ENCODE peak calls at places on chromosome 10, in four cellular contexts. Y is psoas muscle, Q is Caco-2, B is fibroblast of the aortic adventitia. Z is an unnamed sample.

GRCh38 chr10:121324678-121325213 is 273.5 kb downstream of the FGFR2 start:
- DNase-seq in Y (no peak), Q (peak), B (no peak), Z (peak)

GRCh38 chr10:80283536-80284199 is 5.8 kb downstream of the MAT1A start:
- DNase-seq in Y (no peak), Q (no peak), B (no peak), Z (no peak)

GRCh38 chr10:117619200-117619599 is 76.7 kb downstream of the EMX2 start:
- DNase-seq in Y (no peak), Q (no peak), B (no peak), Z (no peak)

GRCh38 chr10:111370101-111370500 is 293.3 kb downstream of the ADRA2A start:
- DNase-seq in Y (no peak), Q (no peak), B (no peak), Z (no peak)

GRCh38 chr10:12431453-12432101 is 82.2 kb downstream of the CAMK1D start:
- DNase-seq in Y (no peak), Q (peak), B (no peak), Z (no peak)

GRCh38 chr10:26215923-26216576 is 524 bp upstream of the GAD2 start:
- DNase-seq in Y (no peak), Q (no peak), B (no peak), Z (no peak)

GRCh38 chr10:67306588-67307205 is 380.9 kb downstream of the LRRTM3 start:
- DNase-seq in Y (no peak), Q (no peak), B (no peak), Z (no peak)

GRCh38 chr10:33542747-33543505 is 208.5 kb upstream of the NRP1 start:
- DNase-seq in Y (no peak), Q (no peak), B (peak), Z (no peak)

GRCh38 chr10:17029581-17030271 is 99.9 kb downstream of the CUBN start:
- DNase-seq in Y (peak), Q (no peak), B (peak), Z (peak)

GRCh38 chr10:100733319-100733718 is 12.1 kb upstream of the PAX2 start:
- DNase-seq in Y (no peak), Q (no peak), B (no peak), Z (no peak)

GRCh38 chr10:100734295-100735086 is 10.9 kb upstream of the PAX2 start:
- DNase-seq in Y (no peak), Q (no peak), B (no peak), Z (no peak)

GRCh38 chr10:100730739-100731602 is 14.4 kb upstream of the PAX2 start:
- DNase-seq in Y (no peak), Q (peak), B (peak), Z (no peak)

GRCh38 chr10:100729877-100730738 is 15.3 kb upstream of the PAX2 start:
- DNase-seq in Y (no peak), Q (no peak), B (no peak), Z (no peak)

GRCh38 chr10:100731603-100732596 is 13.5 kb upstream of the PAX2 start:
- DNase-seq in Y (no peak), Q (no peak), B (no peak), Z (no peak)
- H3K4me3 ChIP-seq in Y (no peak), Q (peak), B (no peak), Z (no peak)

DNA sequence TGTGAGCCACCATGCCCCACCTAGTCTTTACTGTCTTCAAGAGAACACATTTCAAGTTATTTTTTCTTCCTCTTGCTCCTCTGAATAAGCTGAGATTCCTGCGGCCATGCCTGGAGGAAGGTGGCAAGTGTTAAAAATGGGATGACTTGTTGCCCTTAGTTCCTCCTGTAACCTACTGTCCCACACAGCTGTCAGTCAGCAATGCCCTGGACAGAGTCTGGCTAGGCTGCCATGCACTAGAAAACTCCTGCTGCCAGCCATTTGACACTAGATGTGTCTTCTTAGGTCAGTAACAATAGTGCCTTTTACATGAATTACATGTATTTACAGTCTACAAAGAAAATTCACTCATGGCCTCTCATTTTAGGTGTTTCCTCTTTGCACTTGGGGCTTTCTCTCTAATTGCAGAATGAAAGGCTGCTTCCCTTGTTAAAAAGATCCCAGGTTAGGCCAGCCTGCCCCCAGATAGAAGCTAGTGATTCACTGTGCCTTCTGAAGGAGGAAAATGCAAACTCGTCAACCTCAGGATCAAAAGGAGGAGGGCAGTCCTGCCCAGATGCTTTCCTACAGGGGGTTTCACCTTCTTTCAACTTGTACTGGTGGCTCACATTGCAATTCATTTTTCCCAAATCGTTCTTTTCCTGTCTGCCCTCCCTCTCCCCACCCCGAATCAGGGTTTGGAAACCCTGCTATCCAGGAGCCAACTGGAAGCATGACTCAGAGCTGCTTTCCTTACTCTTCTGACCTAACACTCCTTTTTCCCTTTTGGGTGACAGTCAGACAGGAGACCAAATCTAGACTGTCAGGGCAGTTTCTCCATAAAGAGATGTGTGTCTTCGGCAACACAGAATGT is 136.6 kb downstream of the SPAG6 start:
- DNase-seq in Y (no peak), Q (no peak), B (peak), Z (no peak)
- TF ChIP-seq CTCF in Y (no peak), Q (no peak), B (no peak), Z (no peak)

DNA sequence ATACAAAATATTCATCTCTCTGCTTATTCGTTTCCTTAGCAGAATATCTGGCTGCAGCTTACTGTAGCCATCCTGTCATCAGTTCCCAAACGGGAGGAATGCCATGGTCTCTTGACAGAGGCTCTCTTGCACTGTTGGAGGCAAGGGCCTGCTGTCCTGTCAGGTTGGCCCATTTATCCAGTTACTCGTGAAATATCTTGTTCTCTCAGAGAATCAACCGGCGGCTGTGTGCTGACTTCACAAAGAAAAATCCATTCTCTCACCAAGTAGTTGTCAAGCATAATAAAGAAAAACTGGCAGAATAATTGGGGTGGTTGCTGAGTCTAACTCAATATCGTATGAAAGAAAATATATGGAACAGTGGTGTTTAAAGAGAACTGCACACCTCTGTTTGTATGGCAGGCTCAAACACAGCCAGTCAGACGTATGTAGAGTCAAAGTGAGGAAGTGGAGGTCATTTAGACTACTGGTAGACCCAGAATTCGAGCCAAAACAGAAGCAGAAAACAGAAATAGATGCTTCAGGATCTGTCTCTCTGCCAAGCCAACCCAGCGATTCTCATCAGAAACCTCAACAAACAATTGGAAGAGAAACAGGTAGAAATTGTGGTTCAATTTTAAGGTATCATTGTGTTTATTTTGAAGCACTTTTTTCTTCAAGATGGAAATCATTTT is 349.2 kb upstream of the PRKCQ start:
- DNase-seq in Y (no peak), Q (no peak), B (no peak), Z (no peak)
- H3K4me3 ChIP-seq in Y (no peak), Q (no peak), B (no peak), Z (no peak)

GRCh38 chr10:129662386-129662785 is 195.3 kb downstream of the MGMT start:
- DNase-seq in Y (no peak), Q (no peak), B (no peak), Z (no peak)
- TF ChIP-seq CTCF in Y (no peak), Q (no peak), B (peak), Z (no peak)

GRCh38 chr10:44307691-44308090 is 77.2 kb downstream of the CXCL12 start:
- DNase-seq in Y (no peak), Q (no peak), B (no peak), Z (no peak)
- H3K4me3 ChIP-seq in Y (no peak), Q (no peak), B (no peak), Z (no peak)

GRCh38 chr10:133394064-133394663 is at the start of gene MTG1:
- DNase-seq in Y (peak), Q (peak), B (peak), Z (peak)
- TF ChIP-seq CTCF in Y (peak), Q (no peak), B (peak), Z (peak)

DNA sequence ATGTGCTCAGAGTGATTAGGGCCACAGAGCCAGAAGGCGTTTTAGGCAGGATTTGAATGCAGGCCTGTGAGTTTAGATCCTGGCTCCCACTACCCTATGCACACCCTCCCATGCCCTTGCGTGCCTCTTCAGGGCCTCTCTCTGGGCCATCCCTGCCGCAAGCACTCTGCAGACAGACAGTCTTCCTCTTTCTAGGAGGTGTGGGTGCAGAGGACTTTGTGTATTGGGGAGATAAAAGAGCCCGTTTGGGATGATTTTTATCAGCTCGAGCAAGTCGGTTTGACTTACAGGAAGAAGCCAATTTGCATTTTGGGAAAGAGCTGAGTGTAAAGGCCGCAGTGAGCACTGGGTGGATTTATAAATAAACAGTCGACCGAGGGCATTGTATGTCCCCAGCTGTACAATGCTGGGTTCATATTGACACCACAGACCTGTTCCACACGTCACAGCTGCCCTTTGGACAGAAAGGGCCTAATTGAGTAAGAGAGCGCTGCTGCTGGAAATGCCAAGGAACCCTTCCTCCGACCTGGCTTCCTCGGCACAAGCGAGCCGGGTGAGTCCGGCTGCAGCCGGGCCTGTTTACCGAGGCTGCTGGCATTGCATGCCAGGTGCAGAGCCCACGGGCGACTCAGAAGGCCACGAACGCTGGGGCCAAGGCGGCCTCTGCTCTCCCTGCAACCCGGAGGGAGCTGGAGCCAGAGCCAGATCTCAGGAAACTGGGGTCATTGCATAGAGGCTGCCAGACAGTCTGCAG is 25.1 kb downstream of the ZMIZ1 start:
- DNase-seq in Y (peak), Q (peak), B (peak), Z (no peak)
- H3K4me3 ChIP-seq in Y (peak), Q (no peak), B (no peak), Z (no peak)